ENCODE peak calls at places on chromosome 3, in nine cellular contexts. L is spleen, Q is osteoblast, X is heart left ventricle, G is colonic mucosa, U is IMR-90, P is neural progenitor cell, E is psoas muscle, C is PC-9. Y is an unnamed sample.

GRCh38 chr3:156492801-156493261 is 62.1 kb downstream of the SSR3 start:
- DNase-seq in Q (no peak), P (no peak), C (no peak), L (no peak), G (no peak), U (no peak), E (no peak), X (no peak), Y (no peak)

GRCh38 chr3:15585111-15585844 is 16.1 kb downstream of the HACL1 start:
- DNase-seq in G (no peak), L (no peak), X (no peak), Q (no peak), P (no peak), E (no peak), C (no peak), U (peak), Y (no peak)

GRCh38 chr3:60086811-60087210 is 1037.0 kb upstream of the CFAP20DC start:
- DNase-seq in C (peak), X (no peak), G (no peak), Q (no peak), E (no peak), L (no peak), U (peak), P (no peak), Y (no peak)

GRCh38 chr3:49906004-49906860 is 2.6 kb upstream of the MST1R start:
- DNase-seq in L (peak), E (no peak), Q (peak), P (peak), G (peak), C (peak), U (peak), X (peak), Y (peak)

GRCh38 chr3:134300520-134300919 is 49.9 kb upstream of the RYK start:
- DNase-seq in X (no peak), P (peak), U (no peak), G (no peak), C (no peak), E (no peak), L (no peak), Q (no peak), Y (no peak)

GRCh38 chr3:112333002-112333385 is at the start of gene CD200:
- DNase-seq in G (peak), P (peak), X (peak), L (peak), C (no peak), E (peak), U (peak), Q (peak), Y (peak)

GRCh38 chr3:120364821-120365220 is 15.7 kb upstream of the LRRC58 start:
- DNase-seq in U (peak), P (no peak), Q (peak), C (no peak), E (no peak), X (no peak), L (no peak), G (no peak), Y (no peak)

GRCh38 chr3:133934996-133935842 is 39.5 kb upstream of the RAB6B start:
- DNase-seq in P (no peak), C (no peak), Q (no peak), E (no peak), X (no peak), L (peak), U (no peak), G (peak), Y (no peak)

GRCh38 chr3:127454968-127455367 is 135.6 kb downstream of the TPRA1 start:
- DNase-seq in X (no peak), E (peak), L (peak), U (no peak), C (no peak), P (no peak), G (no peak), Q (peak), Y (no peak)

GRCh38 chr3:188279696-188280398 is 125.9 kb downstream of the LPP start:
- DNase-seq in G (no peak), X (no peak), E (no peak), Q (no peak), U (peak), P (no peak), L (no peak), C (no peak), Y (no peak)

GRCh38 chr3:132284756-132285619 is 32.2 kb upstream of the ACP3 start:
- DNase-seq in P (peak), U (no peak), C (peak), L (no peak), X (no peak), G (no peak), E (no peak), Q (no peak), Y (no peak)

GRCh38 chr3:183038221-183038620 is 57.9 kb upstream of the DCUN1D1 start:
- DNase-seq in Q (no peak), P (no peak), X (no peak), C (no peak), G (no peak), E (no peak), L (no peak), U (no peak), Y (no peak)

GRCh38 chr3:13137808-13138565 is 64.8 kb upstream of the IQSEC1 start:
- DNase-seq in G (no peak), C (no peak), X (no peak), P (peak), E (no peak), L (peak), U (no peak), Q (peak), Y (no peak)

GRCh38 chr3:126113733-126114132 is 29.8 kb upstream of the SLC41A3 start:
- DNase-seq in C (no peak), P (peak), L (no peak), U (no peak), G (no peak), E (no peak), Q (peak), X (no peak), Y (no peak)

GRCh38 chr3:135982922-135983581 is 17.5 kb downstream of the PPP2R3A start:
- DNase-seq in L (no peak), G (no peak), C (no peak), E (no peak), Q (peak), U (peak), X (no peak), P (no peak), Y (no peak)

GRCh38 chr3:48406443-48407431 is 23.1 kb downstream of the PLXNB1 start:
- DNase-seq in E (no peak), Q (peak), U (no peak), C (no peak), P (no peak), X (no peak), L (peak), G (peak), Y (no peak)

DNA sequence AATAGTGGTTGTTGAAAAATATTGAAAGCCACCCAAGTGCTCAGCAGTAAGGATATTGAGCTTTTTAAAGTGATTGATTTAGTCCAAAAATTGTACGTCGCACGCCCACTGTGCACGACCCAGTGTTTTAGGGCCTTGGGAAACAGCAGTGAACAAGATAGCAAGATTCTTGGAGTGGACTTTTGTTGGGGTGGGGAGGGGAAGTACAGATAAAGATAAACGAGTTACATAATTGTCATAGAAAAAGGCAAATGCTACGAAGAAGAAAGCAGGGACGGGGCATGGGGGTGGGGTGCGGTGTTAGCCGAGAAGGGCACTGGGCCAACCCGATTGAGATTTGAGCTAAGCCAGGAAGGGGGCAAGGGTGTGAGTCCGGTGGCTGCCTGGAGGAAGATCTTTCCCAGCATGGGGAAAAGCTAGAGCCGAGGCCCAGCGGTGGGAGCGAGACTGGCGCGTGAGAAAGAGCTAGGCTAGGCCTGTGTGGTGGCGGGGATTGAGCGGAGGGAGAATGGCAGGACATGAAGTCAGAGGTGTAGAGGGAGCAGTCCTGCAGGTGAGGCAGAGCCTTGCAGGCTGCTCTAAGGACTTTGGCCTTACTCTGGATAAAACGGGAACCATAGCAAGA is 454 bp downstream of the HTD2 start:
- DNase-seq in E (peak), L (peak), G (peak), C (peak), X (peak), P (peak), Q (no peak), U (peak), Y (peak)
- TF ChIP-seq CTCF in E (no peak), L (no peak), G (no peak), C (no peak), X (no peak), P (no peak), Q (no peak), U (peak), Y (no peak)

GRCh38 chr3:178421069-178421468 is 115.2 kb upstream of the KCNMB2 start:
- DNase-seq in U (no peak), Q (no peak), L (no peak), E (no peak), C (no peak), G (no peak), X (no peak), P (no peak), Y (no peak)

GRCh38 chr3:178417736-178418135 is 118.5 kb upstream of the KCNMB2 start:
- DNase-seq in U (no peak), Q (no peak), G (no peak), C (no peak), P (no peak), L (no peak), X (no peak), E (no peak), Y (no peak)

GRCh38 chr3:178419078-178419477 is 117.2 kb upstream of the KCNMB2 start:
- DNase-seq in G (no peak), E (no peak), L (no peak), Q (no peak), X (no peak), C (no peak), P (no peak), U (peak), Y (no peak)

GRCh38 chr3:178420033-178420432 is 116.2 kb upstream of the KCNMB2 start:
- DNase-seq in Q (no peak), C (no peak), P (no peak), L (no peak), U (no peak), E (no peak), X (no peak), G (no peak), Y (no peak)

GRCh38 chr3:178422406-178422805 is 113.8 kb upstream of the KCNMB2 start:
- DNase-seq in G (no peak), E (no peak), X (no peak), Q (no peak), P (no peak), C (no peak), L (no peak), U (no peak), Y (no peak)
- H3K27ac ChIP-seq in G (no peak), E (no peak), X (no peak), Q (no peak), P (no peak), C (no peak), L (no peak), U (no peak), Y (no peak)

DNA sequence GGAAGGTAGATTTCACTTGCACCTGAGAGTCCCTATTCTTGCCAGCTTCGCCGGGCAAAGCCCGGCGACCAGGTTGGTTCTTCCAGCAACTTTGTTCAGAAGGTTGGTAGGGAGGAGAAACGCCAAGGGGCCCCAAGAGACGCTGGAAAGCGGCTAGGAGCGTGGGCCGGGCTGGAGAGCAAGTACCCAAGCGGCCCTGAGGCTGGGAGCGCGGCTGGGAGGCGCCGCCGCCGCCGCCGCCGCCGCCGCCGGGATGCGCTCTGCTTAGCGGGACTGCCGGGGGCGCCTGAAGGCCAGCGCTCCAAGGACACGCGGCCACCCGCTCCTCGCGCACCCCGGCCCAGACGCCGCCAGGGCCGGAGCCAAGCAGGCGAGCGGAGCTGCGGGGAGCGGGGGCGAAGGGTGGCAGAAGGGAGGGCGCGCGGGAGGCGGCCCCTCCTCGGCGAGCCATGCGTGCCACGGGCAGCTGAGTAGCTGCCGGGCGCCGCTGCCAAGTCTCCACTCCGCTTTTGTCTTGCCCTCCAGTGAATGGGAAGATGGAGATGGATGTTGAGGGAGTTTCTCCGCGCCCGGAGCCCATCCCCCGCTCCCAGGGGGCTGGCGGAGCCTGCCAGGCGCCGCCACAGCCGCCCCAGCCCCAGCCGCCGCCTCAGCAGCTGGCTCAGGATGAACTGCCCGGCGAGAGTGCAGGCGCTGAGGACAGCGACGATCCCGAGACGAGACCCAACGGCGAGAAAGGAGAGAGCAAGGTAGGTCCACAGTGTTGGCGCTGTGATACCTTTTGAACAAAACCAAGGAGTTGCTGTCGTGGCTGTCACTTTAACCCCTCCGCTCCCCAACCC is 227.3 kb upstream of the AZI2 start:
- DNase-seq in G (no peak), L (no peak), U (no peak), P (peak), E (peak), Q (peak), X (peak), C (no peak), Y (peak)
- H3K4me3 ChIP-seq in G (peak), L (peak), U (no peak), P (peak), E (peak), Q (peak), X (peak), C (no peak), Y (peak)

GRCh38 chr3:22908974-22909507 is 294.1 kb upstream of the UBE2E2 start:
- DNase-seq in G (no peak), U (no peak), L (no peak), C (no peak), Q (no peak), X (no peak), P (no peak), E (no peak), Y (no peak)
- TF ChIP-seq CTCF in G (no peak), U (no peak), L (no peak), C (no peak), Q (no peak), X (peak), P (peak), E (peak), Y (peak)

GRCh38 chr3:71910107-71910506 is 125.2 kb upstream of the PROK2 start:
- DNase-seq in E (no peak), X (no peak), C (no peak), G (no peak), P (no peak), Q (no peak), L (no peak), U (no peak), Y (no peak)
- H3K27ac ChIP-seq in E (no peak), X (no peak), C (no peak), G (no peak), P (no peak), Q (no peak), L (no peak), U (no peak), Y (no peak)

GRCh38 chr3:169815590-169816150 is 3.0 kb upstream of the LRRC34 start:
- DNase-seq in U (no peak), Q (no peak), E (no peak), G (no peak), C (no peak), P (no peak), X (no peak), L (no peak), Y (no peak)

GRCh38 chr3:169812844-169813677 is at the start of the genes LRRC34 and LRRIQ4:
- DNase-seq in G (peak), L (peak), Q (peak), C (peak), U (peak), P (peak), E (peak), X (peak), Y (peak)

GRCh38 chr3:169812124-169812843 is 386 bp upstream of the LRRIQ4 start:
- DNase-seq in P (peak), U (peak), Q (peak), L (peak), G (peak), X (peak), C (peak), E (peak), Y (peak)

GRCh38 chr3:169811606-169812123 is 1.0 kb upstream of the LRRIQ4 start:
- DNase-seq in Q (peak), X (no peak), L (no peak), U (peak), G (peak), E (no peak), P (no peak), C (peak), Y (no peak)

DNA sequence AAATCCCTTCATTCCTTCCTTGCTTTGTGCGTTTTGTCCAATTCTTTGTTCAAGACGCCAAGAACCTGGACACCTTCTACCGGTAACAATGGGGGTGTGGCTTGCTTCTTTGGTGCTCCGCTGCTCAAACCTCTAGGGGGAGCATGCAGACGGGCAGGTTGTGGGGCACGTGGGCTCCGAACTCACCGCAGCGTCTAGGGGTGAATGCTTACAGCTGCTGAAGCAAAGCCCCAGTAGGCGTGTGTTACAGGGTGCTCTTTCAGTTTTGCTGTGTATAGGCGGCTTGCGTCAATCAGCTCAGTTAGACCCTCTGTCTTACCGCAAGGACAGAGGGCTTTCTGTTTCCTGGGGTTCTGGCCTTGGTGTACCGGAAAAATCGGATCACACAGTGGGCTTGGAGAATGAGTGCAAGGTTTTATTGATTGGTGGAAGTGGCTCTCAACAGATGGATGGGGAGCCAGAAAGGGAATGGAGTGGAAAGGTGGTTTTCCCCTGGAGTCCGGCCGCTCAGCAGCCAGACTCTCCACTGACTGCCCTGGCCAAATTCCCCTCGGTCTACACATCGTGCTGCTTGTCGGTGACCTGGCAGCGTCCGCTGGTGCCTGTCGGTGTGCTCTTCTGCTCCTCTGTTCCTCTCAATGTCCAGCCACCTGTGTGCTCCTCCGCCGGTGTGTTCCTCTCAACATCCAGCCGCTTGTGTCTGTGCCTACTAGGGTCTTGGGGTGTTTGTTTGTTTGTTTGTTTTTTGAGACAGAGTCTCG is 1.2 kb upstream of the LRRC34 start:
- DNase-seq in G (peak), L (peak), P (peak), X (no peak), C (peak), U (no peak), Q (no peak), E (no peak), Y (no peak)
- H3K4me3 ChIP-seq in G (peak), L (peak), P (no peak), X (peak), C (peak), U (no peak), Q (peak), E (peak), Y (peak)

GRCh38 chr3:152941825-152942224 is 106.9 kb downstream of the P2RY1 start:
- DNase-seq in L (no peak), G (peak), E (no peak), Q (no peak), X (no peak), U (no peak), P (no peak), C (no peak), Y (no peak)

GRCh38 chr3:152937234-152937633 is 102.3 kb downstream of the P2RY1 start:
- DNase-seq in E (no peak), X (no peak), Q (peak), C (no peak), L (no peak), U (no peak), G (no peak), P (no peak), Y (no peak)

GRCh38 chr3:152942366-152942765 is 107.4 kb downstream of the P2RY1 start:
- DNase-seq in Q (no peak), X (no peak), E (no peak), P (no peak), G (no peak), L (no peak), C (no peak), U (no peak), Y (no peak)

GRCh38 chr3:152943645-152944044 is 108.7 kb downstream of the P2RY1 start:
- DNase-seq in C (peak), Q (no peak), P (no peak), E (no peak), U (no peak), X (no peak), G (no peak), L (no peak), Y (no peak)

GRCh38 chr3:152938974-152939636 is 104.2 kb downstream of the P2RY1 start:
- DNase-seq in U (no peak), C (no peak), L (no peak), E (no peak), P (no peak), G (no peak), Q (no peak), X (no peak), Y (no peak)
- TF ChIP-seq CTCF in U (no peak), C (peak), L (no peak), E (no peak), P (peak), G (no peak), Q (no peak), X (no peak), Y (no peak)

GRCh38 chr3:9917820-9918219 is 922 bp downstream of the IL17RC start:
- DNase-seq in P (no peak), C (no peak), Q (no peak), L (no peak), U (no peak), G (no peak), X (peak), E (peak), Y (no peak)
- H3K27ac ChIP-seq in P (no peak), C (no peak), Q (peak), L (no peak), U (no peak), G (no peak), X (peak), E (peak), Y (peak)

Y was measured in left ventricle myocardium inferior.